ENCODE peak calls at places on chromosome 10, in seven cellular contexts. One of them, this sample, is unnamed.
A peak's percentile ranks its signal among the peaks of the same experiment; 100 is the strongest.

GRCh38 chr10:34369120-34369519 is 446.0 kb downstream of the PARD3 start:
- DNase-seq in hypothalamus: no peak
- DNase-seq in cardiac fibroblast: no peak
- DNase-seq in trophoblast cell: no peak
- DNase-seq in ELF-1: no peak
- DNase-seq in GM04503: no peak
- DNase-seq in DMS79: no peak
- DNase-seq in this sample: no peak

GRCh38 chr10:31296754-31297153 is 22.3 kb upstream of the ZEB1 start:
- DNase-seq in hypothalamus: no peak
- DNase-seq in cardiac fibroblast: no peak
- DNase-seq in ELF-1: no peak
- DNase-seq in DMS79: no peak
- DNase-seq in GM04503: no peak
- DNase-seq in trophoblast cell: no peak
- DNase-seq in this sample: no peak

GRCh38 chr10:47040041-47040491 is 128.8 kb downstream of the PTPN20 start:
- DNase-seq in cardiac fibroblast: no peak
- DNase-seq in GM04503: no peak
- DNase-seq in ELF-1: no peak
- DNase-seq in trophoblast cell: no peak
- DNase-seq in hypothalamus: no peak
- DNase-seq in DMS79: no peak
- DNase-seq in this sample: no peak

GRCh38 chr10:31947144-31947926 is 18.7 kb upstream of the ARHGAP12 start:
- DNase-seq in DMS79: no peak
- DNase-seq in ELF-1: no peak
- DNase-seq in GM04503: peak; percentile 93
- DNase-seq in cardiac fibroblast: peak; percentile 93
- DNase-seq in trophoblast cell: peak; percentile 93
- DNase-seq in hypothalamus: no peak
- DNase-seq in this sample: no peak

GRCh38 chr10:100303724-100304319 is 17.3 kb upstream of the BLOC1S2 start:
- DNase-seq in trophoblast cell: peak; percentile 61
- DNase-seq in GM04503: no peak
- DNase-seq in DMS79: no peak
- DNase-seq in cardiac fibroblast: peak; percentile 50
- DNase-seq in ELF-1: no peak
- DNase-seq in hypothalamus: no peak
- DNase-seq in this sample: no peak

GRCh38 chr10:26911811-26912461 is 51.2 kb upstream of the ABI1 start:
- DNase-seq in DMS79: no peak
- DNase-seq in trophoblast cell: no peak
- DNase-seq in cardiac fibroblast: no peak
- DNase-seq in GM04503: no peak
- DNase-seq in hypothalamus: no peak
- DNase-seq in ELF-1: no peak
- DNase-seq in this sample: no peak

GRCh38 chr10:74704629-74705360 is 121.6 kb upstream of the KAT6B start:
- DNase-seq in GM04503: no peak
- DNase-seq in ELF-1: no peak
- DNase-seq in DMS79: peak; percentile 3
- DNase-seq in hypothalamus: no peak
- DNase-seq in cardiac fibroblast: peak; percentile 7
- DNase-seq in trophoblast cell: no peak
- DNase-seq in this sample: no peak

GRCh38 chr10:109205929-109206585 is 717.3 kb downstream of the XPNPEP1 start:
- DNase-seq in cardiac fibroblast: peak; percentile 50
- DNase-seq in hypothalamus: no peak
- DNase-seq in trophoblast cell: peak; percentile 88
- DNase-seq in GM04503: peak; percentile 63
- DNase-seq in DMS79: no peak
- DNase-seq in ELF-1: no peak
- DNase-seq in this sample: no peak

GRCh38 chr10:103668351-103669242 is 175.1 kb downstream of the NEURL1 start:
- DNase-seq in GM04503: no peak
- DNase-seq in hypothalamus: no peak
- DNase-seq in DMS79: no peak
- DNase-seq in trophoblast cell: no peak
- DNase-seq in cardiac fibroblast: peak; percentile 71
- DNase-seq in ELF-1: peak; percentile 64
- DNase-seq in this sample: no peak

GRCh38 chr10:20890491-20891337 is 6.4 kb downstream of the NEBL start:
- DNase-seq in DMS79: no peak
- DNase-seq in hypothalamus: no peak
- DNase-seq in cardiac fibroblast: peak; percentile 63
- DNase-seq in ELF-1: peak; percentile 46
- DNase-seq in GM04503: no peak
- DNase-seq in trophoblast cell: peak; percentile 62
- DNase-seq in this sample: no peak

GRCh38 chr10:87915406-87915805 is 52.0 kb downstream of the PTEN start:
- DNase-seq in DMS79: no peak
- DNase-seq in trophoblast cell: no peak
- DNase-seq in cardiac fibroblast: no peak
- DNase-seq in hypothalamus: no peak
- DNase-seq in ELF-1: peak; percentile 83
- DNase-seq in GM04503: no peak
- DNase-seq in this sample: no peak

GRCh38 chr10:14975672-14976273 is 16.6 kb downstream of the MEIG1 start:
- DNase-seq in trophoblast cell: no peak
- DNase-seq in DMS79: no peak
- DNase-seq in hypothalamus: no peak
- DNase-seq in GM04503: no peak
- DNase-seq in ELF-1: no peak
- DNase-seq in cardiac fibroblast: no peak
- DNase-seq in this sample: no peak

GRCh38 chr10:131700506-131700905 is 200.3 kb upstream of the PPP2R2D start:
- DNase-seq in DMS79: no peak
- DNase-seq in hypothalamus: no peak
- DNase-seq in cardiac fibroblast: no peak
- DNase-seq in trophoblast cell: no peak
- DNase-seq in GM04503: no peak
- DNase-seq in ELF-1: no peak
- DNase-seq in this sample: no peak

GRCh38 chr10:132861884-132862461 is 76.0 kb upstream of the NKX6-2 start:
- DNase-seq in DMS79: no peak
- DNase-seq in GM04503: no peak
- DNase-seq in cardiac fibroblast: no peak
- DNase-seq in trophoblast cell: no peak
- DNase-seq in ELF-1: no peak
- DNase-seq in hypothalamus: no peak
- DNase-seq in this sample: no peak

GRCh38 chr10:117476716-117477115 is 65.8 kb upstream of the EMX2 start:
- DNase-seq in trophoblast cell: no peak
- DNase-seq in ELF-1: no peak
- DNase-seq in hypothalamus: no peak
- DNase-seq in DMS79: no peak
- DNase-seq in cardiac fibroblast: no peak
- DNase-seq in GM04503: no peak
- DNase-seq in this sample: no peak

GRCh38 chr10:52864459-52865106 is 92.0 kb upstream of the MBL2 start:
- DNase-seq in GM04503: peak; percentile 85
- DNase-seq in hypothalamus: no peak
- DNase-seq in trophoblast cell: peak; percentile 67
- DNase-seq in ELF-1: peak; percentile 71
- DNase-seq in cardiac fibroblast: peak; percentile 90
- DNase-seq in DMS79: no peak
- DNase-seq in this sample: no peak

GRCh38 chr10:124267231-124267885 is 151.4 kb downstream of the OAT start:
- DNase-seq in GM04503: peak; percentile 50
- DNase-seq in hypothalamus: no peak
- DNase-seq in DMS79: no peak
- DNase-seq in ELF-1: no peak
- DNase-seq in trophoblast cell: no peak
- DNase-seq in cardiac fibroblast: peak; percentile 38
- DNase-seq in this sample: peak; percentile 2

GRCh38 chr10:44385726-44386438 is 985 bp upstream of the CXCL12 start:
- DNase-seq in cardiac fibroblast: no peak
- DNase-seq in GM04503: no peak
- DNase-seq in DMS79: no peak
- DNase-seq in ELF-1: peak; percentile 27
- DNase-seq in trophoblast cell: no peak
- DNase-seq in hypothalamus: no peak
- DNase-seq in this sample: no peak

GRCh38 chr10:44054046-44054445 is 330.9 kb downstream of the CXCL12 start:
- DNase-seq in hypothalamus: no peak
- DNase-seq in GM04503: no peak
- DNase-seq in cardiac fibroblast: no peak
- DNase-seq in ELF-1: no peak
- DNase-seq in trophoblast cell: no peak
- DNase-seq in DMS79: no peak
- DNase-seq in this sample: no peak

GRCh38 chr10:69789164-69789576 is 12.5 kb upstream of the COL13A1 start:
- DNase-seq in GM04503: no peak
- DNase-seq in cardiac fibroblast: no peak
- DNase-seq in ELF-1: peak; percentile 36
- DNase-seq in hypothalamus: no peak
- DNase-seq in trophoblast cell: no peak
- DNase-seq in DMS79: no peak
- DNase-seq in this sample: no peak

GRCh38 chr10:102628451-102628911 is 15.8 kb upstream of the TRIM8 start:
- DNase-seq in cardiac fibroblast: no peak
- DNase-seq in ELF-1: peak; percentile 75
- DNase-seq in trophoblast cell: peak; percentile 62
- DNase-seq in DMS79: no peak
- DNase-seq in GM04503: no peak
- DNase-seq in hypothalamus: no peak
- DNase-seq in this sample: peak; percentile 60

GRCh38 chr10:110007701-110008517 is at the start of gene ADD3:
- DNase-seq in DMS79: peak; percentile 79
- DNase-seq in trophoblast cell: peak; percentile 79
- DNase-seq in GM04503: no peak
- DNase-seq in cardiac fibroblast: peak; percentile 98
- DNase-seq in ELF-1: peak; percentile 95
- DNase-seq in hypothalamus: peak; percentile 83
- DNase-seq in this sample: peak; percentile 93

GRCh38 chr10:79142064-79142491 is 73.3 kb downstream of the ZMIZ1 start:
- DNase-seq in DMS79: peak; percentile 10
- DNase-seq in trophoblast cell: no peak
- DNase-seq in GM04503: no peak
- DNase-seq in ELF-1: no peak
- DNase-seq in hypothalamus: no peak
- DNase-seq in cardiac fibroblast: peak; percentile 54
- DNase-seq in this sample: no peak

GRCh38 chr10:71001470-71001869 is 113.1 kb upstream of the PCBD1 start:
- DNase-seq in DMS79: no peak
- DNase-seq in ELF-1: no peak
- DNase-seq in hypothalamus: no peak
- DNase-seq in trophoblast cell: no peak
- DNase-seq in GM04503: no peak
- DNase-seq in cardiac fibroblast: no peak
- DNase-seq in this sample: no peak

GRCh38 chr10:59432207-59432900 is 70.0 kb upstream of the FAM13C start:
- DNase-seq in GM04503: no peak
- DNase-seq in cardiac fibroblast: peak; percentile 14
- DNase-seq in ELF-1: no peak
- DNase-seq in DMS79: no peak
- DNase-seq in trophoblast cell: no peak
- DNase-seq in hypothalamus: no peak
- DNase-seq in this sample: no peak

GRCh38 chr10:112250555-112250954 is 32.6 kb upstream of the TECTB start:
- DNase-seq in GM04503: no peak
- DNase-seq in trophoblast cell: no peak
- DNase-seq in cardiac fibroblast: no peak
- DNase-seq in ELF-1: no peak
- DNase-seq in DMS79: no peak
- DNase-seq in hypothalamus: no peak
- DNase-seq in this sample: no peak

GRCh38 chr10:127774771-127775559 is 38.0 kb downstream of the FOXI2 start:
- DNase-seq in trophoblast cell: no peak
- DNase-seq in DMS79: no peak
- DNase-seq in GM04503: no peak
- DNase-seq in cardiac fibroblast: no peak
- DNase-seq in hypothalamus: no peak
- DNase-seq in ELF-1: peak; percentile 2
- DNase-seq in this sample: no peak

GRCh38 chr10:63264852-63265617 is 131.9 kb downstream of the NRBF2 start:
- DNase-seq in ELF-1: peak; percentile 24
- DNase-seq in trophoblast cell: no peak
- DNase-seq in DMS79: no peak
- DNase-seq in cardiac fibroblast: peak; percentile 70
- DNase-seq in hypothalamus: no peak
- DNase-seq in GM04503: no peak
- DNase-seq in this sample: no peak

GRCh38 chr10:56934515-56934914 is 573.5 kb upstream of the ZWINT start:
- DNase-seq in ELF-1: no peak
- DNase-seq in DMS79: no peak
- DNase-seq in trophoblast cell: no peak
- DNase-seq in GM04503: no peak
- DNase-seq in cardiac fibroblast: no peak
- DNase-seq in hypothalamus: no peak
- DNase-seq in this sample: no peak

GRCh38 chr10:128078136-128078969 is 47.9 kb downstream of the MKI67 start:
- DNase-seq in GM04503: no peak
- DNase-seq in hypothalamus: no peak
- DNase-seq in trophoblast cell: peak; percentile 74
- DNase-seq in cardiac fibroblast: peak; percentile 59
- DNase-seq in ELF-1: peak; percentile 65
- DNase-seq in DMS79: no peak
- DNase-seq in this sample: no peak

GRCh38 chr10:11066520-11066919 is 48.8 kb downstream of the CELF2 start:
- DNase-seq in trophoblast cell: no peak
- DNase-seq in hypothalamus: no peak
- DNase-seq in cardiac fibroblast: no peak
- DNase-seq in ELF-1: no peak
- DNase-seq in DMS79: no peak
- DNase-seq in GM04503: no peak
- DNase-seq in this sample: peak; percentile 33

GRCh38 chr10:29634105-29634504 is 666 bp downstream of the SVIL start:
- DNase-seq in hypothalamus: no peak
- DNase-seq in trophoblast cell: no peak
- DNase-seq in cardiac fibroblast: no peak
- DNase-seq in GM04503: no peak
- DNase-seq in ELF-1: no peak
- DNase-seq in DMS79: no peak
- DNase-seq in this sample: no peak

GRCh38 chr10:76036962-76037361 is 605.5 kb downstream of the LRMDA start:
- DNase-seq in trophoblast cell: no peak
- DNase-seq in ELF-1: no peak
- DNase-seq in DMS79: no peak
- DNase-seq in GM04503: no peak
- DNase-seq in hypothalamus: no peak
- DNase-seq in cardiac fibroblast: no peak
- DNase-seq in this sample: no peak

GRCh38 chr10:3548096-3548495 is 236.9 kb downstream of the KLF6 start:
- DNase-seq in hypothalamus: no peak
- DNase-seq in cardiac fibroblast: peak; percentile 47
- DNase-seq in ELF-1: no peak
- DNase-seq in DMS79: no peak
- DNase-seq in GM04503: no peak
- DNase-seq in trophoblast cell: no peak
- DNase-seq in this sample: no peak

This sample was measured in nucleus accumbens.